ENCODE peak calls at places on chromosomes 6 and 20, in five cellular contexts. N is body of pancreas; Q is H7; K is D341Med; V is stimulated activated naive B cell treated with anti-CD40 and anti-IgM and Interleukin-4, amounts not matched to agents 10 μg/mL and 1 μg/mL and 100 μg/mL, for 72 hours. C is an unnamed sample.

GRCh38 chr6:157997893-157998608 is 16.4 kb downstream of the SYNJ2 start:
- DNase-seq in K (no peak), Q (peak; percentile 71), N (no peak), V (no peak), C (no peak)

GRCh38 chr6:128519931-128520435 is 416 bp downstream of the PTPRK start:
- DNase-seq in N (peak; percentile 72), Q (peak; percentile 61), K (peak; percentile 47), V (peak; percentile 15), C (peak; percentile 2)

GRCh38 chr6:66735106-66735890 is 1028.3 kb upstream of the EYS start:
- DNase-seq in Q (no peak), V (no peak), N (no peak), K (no peak), C (no peak)

GRCh38 chr20:18003897-18004296 is 35.1 kb downstream of the MGME1 start:
- DNase-seq in Q (no peak), V (peak; percentile 65), K (no peak), N (no peak), C (no peak)

GRCh38 chr6:7154341-7155139 is 46.8 kb downstream of the RREB1 start:
- DNase-seq in V (peak; percentile 74), N (no peak), K (no peak), Q (no peak), C (peak; percentile 25)

GRCh38 chr6:133160531-133160930 is 80.6 kb upstream of the EYA4 start:
- DNase-seq in N (no peak), K (no peak), Q (no peak), V (no peak), C (no peak)

GRCh38 chr20:63617876-63618265 is 9.0 kb downstream of the GMEB2 start:
- DNase-seq in N (no peak), Q (no peak), K (no peak), V (no peak), C (no peak)

GRCh38 chr6:121437861-121438651 is 2.6 kb downstream of the GJA1 start:
- DNase-seq in N (peak; percentile 15), K (no peak), V (no peak), Q (peak; percentile 72), C (no peak)

GRCh38 chr20:46731770-46732169 is 22.3 kb downstream of the SLC2A10 start:
- DNase-seq in N (no peak), Q (peak; percentile 76), V (no peak), K (no peak), C (no peak)

C was measured in germinal center.